ENCODE peak calls at places on chromosomes 3 and 15, in seven cellular contexts. U, C, M, G, X, Z and H are unnamed samples.

GRCh38 chr15:31040611-31041010 is 49.2 kb upstream of the MTMR10 start:
- DNase-seq in U (no peak), C (no peak), M (no peak), G (no peak), X (no peak), Z (no peak), H (no peak)

GRCh38 chr15:70512772-70513362 is 250.5 kb downstream of the UACA start:
- DNase-seq in U (peak), C (no peak), M (no peak), G (peak), X (no peak), Z (peak), H (peak)

GRCh38 chr15:71880276-71880675 is 69.9 kb downstream of the NR2E3 start:
- DNase-seq in U (no peak), C (peak), M (no peak), G (no peak), X (no peak), Z (no peak), H (no peak)

GRCh38 chr3:49724586-49724985 is 835 bp upstream of the GMPPB start:
- DNase-seq in U (no peak), C (no peak), M (no peak), G (peak), X (peak), Z (no peak), H (peak)

GRCh38 chr15:98514034-98514622 is 134.2 kb upstream of the IGF1R start:
- DNase-seq in U (no peak), C (no peak), M (no peak), G (no peak), X (no peak), Z (no peak), H (peak)

GRCh38 chr3:57559526-57559925 is 3.5 kb downstream of the PDE12 start:
- DNase-seq in U (peak), C (no peak), M (no peak), G (no peak), X (no peak), Z (no peak), H (no peak)

GRCh38 chr3:134327594-134327975 is 46.7 kb downstream of the AMOTL2 start:
- DNase-seq in U (peak), C (no peak), M (no peak), G (no peak), X (peak), Z (peak), H (no peak)

GRCh38 chr3:106067711-106068110 is 198.9 kb upstream of the CBLB start:
- DNase-seq in U (no peak), C (no peak), M (no peak), G (no peak), X (no peak), Z (no peak), H (no peak)

GRCh38 chr3:14831916-14832430 is 13.2 kb downstream of the FGD5 start:
- DNase-seq in U (no peak), C (no peak), M (no peak), G (no peak), X (no peak), Z (no peak), H (no peak)

GRCh38 chr3:56837196-56837955 is 35.6 kb upstream of the ARHGEF3 start:
- DNase-seq in U (no peak), C (no peak), M (no peak), G (no peak), X (no peak), Z (no peak), H (no peak)

GRCh38 chr15:98620020-98620419 is 28.3 kb upstream of the IGF1R start:
- DNase-seq in U (no peak), C (no peak), M (no peak), G (no peak), X (no peak), Z (no peak), H (peak)

GRCh38 chr3:21729888-21730459 is 21.0 kb downstream of the ZNF385D start:
- DNase-seq in U (peak), C (no peak), M (no peak), G (no peak), X (no peak), Z (no peak), H (no peak)

GRCh38 chr15:65460948-65461347 is 38.2 kb upstream of the IGDCC4 start:
- DNase-seq in U (peak), C (no peak), M (no peak), G (no peak), X (no peak), Z (no peak), H (no peak)

GRCh38 chr15:96324900-96325299 is 5.6 kb upstream of the NR2F2 start:
- DNase-seq in U (no peak), C (no peak), M (no peak), G (no peak), X (no peak), Z (no peak), H (no peak)

GRCh38 chr3:136186330-136186729 is 9.8 kb downstream of the MSL2 start:
- DNase-seq in U (no peak), C (no peak), M (no peak), G (no peak), X (no peak), Z (no peak), H (peak)

GRCh38 chr3:94305835-94306685 is 243.2 kb downstream of the NSUN3 start:
- DNase-seq in U (no peak), C (peak), M (no peak), G (no peak), X (no peak), Z (no peak), H (no peak)

GRCh38 chr3:134708025-134708597 is 57.3 kb upstream of the KY start:
- DNase-seq in U (peak), C (no peak), M (no peak), G (no peak), X (no peak), Z (no peak), H (no peak)

GRCh38 chr15:48702569-48703239 is 57.2 kb upstream of the FBN1 start:
- DNase-seq in U (no peak), C (no peak), M (no peak), G (no peak), X (no peak), Z (no peak), H (no peak)

GRCh38 chr3:47086071-47086470 is 77.8 kb downstream of the SETD2 start:
- DNase-seq in U (no peak), C (no peak), M (no peak), G (no peak), X (no peak), Z (no peak), H (no peak)

GRCh38 chr3:143653493-143653892 is 194.8 kb downstream of the SLC9A9 start:
- DNase-seq in U (no peak), C (no peak), M (no peak), G (no peak), X (no peak), Z (no peak), H (no peak)

GRCh38 chr15:47812436-47813109 is 95.3 kb downstream of the SEMA6D start:
- DNase-seq in U (peak), C (no peak), M (no peak), G (no peak), X (no peak), Z (peak), H (no peak)

GRCh38 chr3:13281657-13282527 is 138.2 kb downstream of the NUP210 start:
- DNase-seq in U (peak), C (no peak), M (peak), G (no peak), X (peak), Z (no peak), H (no peak)
- H3K27ac ChIP-seq in U (no peak), C (no peak), M (peak), G (no peak), X (peak), Z (no peak), H (peak)

GRCh38 chr15:81301815-81302399 is 22.0 kb downstream of the STARD5 start:
- DNase-seq in U (no peak), C (no peak), M (no peak), G (no peak), X (no peak), Z (no peak), H (no peak)
- H3K27ac ChIP-seq in U (no peak), C (no peak), M (no peak), G (peak), X (no peak), Z (no peak), H (no peak)

GRCh38 chr3:182739619-182740018 is 53.7 kb upstream of the ATP11B start:
- DNase-seq in U (peak), C (no peak), M (no peak), G (no peak), X (no peak), Z (no peak), H (no peak)
- H3K27ac ChIP-seq in U (no peak), C (no peak), M (no peak), G (no peak), X (peak), Z (no peak), H (no peak)

DNA sequence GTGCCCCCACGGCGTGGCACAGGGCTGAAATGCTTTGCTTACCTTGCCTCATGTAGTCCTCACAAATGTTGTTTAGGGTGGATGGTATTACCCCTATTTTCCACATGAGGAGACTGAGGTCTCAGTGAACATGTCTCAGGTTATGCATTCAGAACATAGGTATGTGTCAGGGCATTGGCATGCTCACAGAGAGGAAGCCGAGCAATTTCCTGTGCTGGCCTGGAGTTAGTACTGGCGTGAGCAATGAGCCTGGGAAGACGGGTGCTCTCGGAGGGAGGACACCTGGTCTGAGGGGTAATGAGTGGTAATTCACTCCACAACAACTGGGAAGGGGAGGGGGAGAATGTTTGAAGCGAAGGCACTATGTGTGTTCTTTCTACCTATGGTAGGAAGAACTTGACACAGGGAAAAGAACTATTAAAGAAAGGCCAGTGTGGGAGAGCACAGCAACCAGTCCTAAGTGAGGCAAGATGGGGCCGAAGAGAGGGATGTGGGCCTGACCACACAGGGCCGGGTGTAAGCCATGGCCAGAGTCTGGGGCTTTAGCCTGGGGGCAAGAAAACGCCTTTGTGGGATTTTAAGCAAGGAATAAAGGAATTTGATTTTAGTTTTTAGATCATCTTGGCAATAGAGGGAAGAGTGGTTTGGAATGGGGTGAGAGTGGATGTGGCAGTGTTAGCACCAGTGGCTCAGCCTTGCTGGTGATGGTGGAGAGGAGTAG is 4.9 kb upstream of the FAM131A start:
- DNase-seq in U (peak), C (no peak), M (no peak), G (no peak), X (peak), Z (peak), H (no peak)
- H3K27ac ChIP-seq in U (peak), C (no peak), M (no peak), G (no peak), X (peak), Z (peak), H (peak)

GRCh38 chr15:79066391-79067090 is 24.0 kb downstream of the RASGRF1 start:
- DNase-seq in U (no peak), C (no peak), M (no peak), G (no peak), X (no peak), Z (no peak), H (no peak)

GRCh38 chr15:79067434-79067833 is 23.1 kb downstream of the RASGRF1 start:
- DNase-seq in U (no peak), C (no peak), M (no peak), G (no peak), X (no peak), Z (no peak), H (peak)

GRCh38 chr15:79065361-79065743 is 25.2 kb downstream of the RASGRF1 start:
- DNase-seq in U (no peak), C (no peak), M (no peak), G (no peak), X (no peak), Z (no peak), H (no peak)

GRCh38 chr15:79065744-79066376 is 24.7 kb downstream of the RASGRF1 start:
- DNase-seq in U (no peak), C (no peak), M (no peak), G (no peak), X (no peak), Z (no peak), H (no peak)

GRCh38 chr15:79064496-79064895 is 26.1 kb downstream of the RASGRF1 start:
- DNase-seq in U (no peak), C (no peak), M (no peak), G (no peak), X (no peak), Z (no peak), H (no peak)
- H3K27ac ChIP-seq in U (no peak), C (no peak), M (no peak), G (no peak), X (no peak), Z (no peak), H (no peak)

DNA sequence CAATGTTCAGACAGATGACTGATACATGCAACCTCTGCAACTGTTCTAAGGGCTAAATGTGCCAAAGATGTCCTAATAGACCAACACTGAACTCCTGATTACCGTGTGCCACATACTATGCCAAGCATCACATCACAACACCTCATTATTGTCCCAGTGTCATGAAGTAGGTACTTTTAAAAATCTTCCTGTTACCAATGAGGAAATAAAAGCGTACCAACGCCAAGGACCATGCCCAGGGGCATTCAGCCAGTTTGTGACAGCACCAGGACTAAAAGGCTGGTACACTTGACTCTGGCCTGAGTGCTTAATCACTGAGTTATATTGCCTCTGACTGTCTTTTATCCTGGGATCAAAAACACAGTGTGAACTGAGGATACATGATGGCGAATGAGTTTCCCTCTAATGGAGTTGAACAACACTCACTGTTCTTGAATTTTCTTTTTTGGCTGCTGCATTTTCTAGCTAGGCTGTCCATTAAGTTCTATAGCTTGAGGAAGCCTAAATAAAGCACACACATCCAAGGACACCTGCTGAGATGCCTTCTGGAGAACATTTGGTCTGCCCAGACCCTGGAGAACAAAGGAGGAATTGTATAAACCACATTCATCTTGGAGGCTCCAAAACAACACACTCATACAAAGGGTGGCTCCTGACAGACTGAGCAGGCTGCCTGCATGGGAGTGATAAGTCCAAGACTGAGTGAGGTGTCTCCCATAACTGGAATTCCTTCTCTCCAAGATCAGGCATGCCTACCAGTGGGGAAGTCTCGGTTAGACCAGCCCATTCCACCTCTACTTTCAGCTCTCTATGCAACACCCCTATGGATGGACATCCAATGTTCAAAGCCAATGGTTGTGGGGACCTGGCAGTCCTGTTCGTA is 126.7 kb upstream of the PRICKLE2 start:
- DNase-seq in U (peak), C (no peak), M (no peak), G (no peak), X (no peak), Z (peak), H (no peak)
- H3K27ac ChIP-seq in U (no peak), C (no peak), M (no peak), G (no peak), X (no peak), Z (peak), H (no peak)